ENCODE peak calls at places on chromosome 22, in four cellular contexts. M is activated CD8-positive, alpha-beta memory T cell treated with anti-CD3 and anti-CD28 coated beads for 24 hours; J is left ventricle myocardium superior; A is A549. T is an unnamed sample.

GRCh38 chr22:46577361-46578249 is 40.2 kb upstream of the CELSR1 start:
- DNase-seq in M (peak), J (peak), A (no peak), T (no peak)

GRCh38 chr22:47423266-47423665 is 660.8 kb downstream of the TBC1D22A start:
- DNase-seq in M (no peak), J (no peak), A (no peak), T (peak)

GRCh38 chr22:37154925-37155712 is 5.4 kb upstream of the IL2RB start:
- DNase-seq in M (no peak), J (no peak), A (no peak), T (no peak)

GRCh38 chr22:33013051-33013450 is 45.1 kb downstream of the SYN3 start:
- DNase-seq in M (no peak), J (no peak), A (no peak), T (peak)

GRCh38 chr22:24894220-24894975 is 52.1 kb downstream of the LHFPL7 start:
- DNase-seq in M (no peak), J (peak), A (peak), T (no peak)

GRCh38 chr22:19430890-19431541 is 517 bp downstream of the HIRA start:
- DNase-seq in M (peak), J (peak), A (peak), T (no peak)

GRCh38 chr22:44935724-44936123 is 74.1 kb downstream of the PHF21B start:
- DNase-seq in M (no peak), J (peak), A (no peak), T (no peak)

GRCh38 chr22:50148991-50149721 is 21.4 kb upstream of the PANX2 start:
- DNase-seq in M (peak), J (peak), A (peak), T (no peak)

GRCh38 chr22:49966716-49967332 is 6.3 kb downstream of the PIM3 start:
- DNase-seq in M (peak), J (peak), A (no peak), T (no peak)

GRCh38 chr22:49025791-49026475 is 801.7 kb downstream of the BRD1 start:
- DNase-seq in M (no peak), J (peak), A (no peak), T (no peak)

T was measured in osteocyte.